ENCODE peak calls at places on chromosomes 16 and 17, in ten cellular contexts. S is progenitor cell of endocrine pancreas, I is cardiac fibroblast, R is body of pancreas, Z is mucosa of descending colon, K is adrenal gland, Q is neural crest cell, U is neural progenitor cell, Y is mammary epithelial cell, G is kidney epithelial cell. M is an unnamed sample.

GRCh38 chr17:32350662-32351418 is 883 bp downstream of the ZNF207 start:
- DNase-seq in Q (no peak), Z (no peak), G (no peak), Y (peak; percentile 63), I (peak; percentile 83), R (peak; percentile 70), U (peak; percentile 50), K (peak; percentile 58), S (no peak), M (no peak)

GRCh38 chr17:69431835-69432234 is 17.3 kb downstream of the MAP2K6 start:
- DNase-seq in Q (no peak), S (no peak), K (no peak), Y (no peak), Z (no peak), G (no peak), I (no peak), U (no peak), R (no peak), M (no peak)

GRCh38 chr17:77462101-77462500 is 321.3 kb downstream of the SEC14L1 start:
- DNase-seq in R (no peak), G (no peak), K (no peak), S (no peak), I (no peak), Z (no peak), Q (no peak), U (no peak), Y (no peak), M (no peak)

GRCh38 chr17:6544011-6544370 is 12.4 kb downstream of the PITPNM3 start:
- DNase-seq in U (no peak), Z (no peak), G (no peak), I (no peak), Q (no peak), Y (no peak), R (no peak), K (no peak), S (no peak), M (no peak)

GRCh38 chr16:15827709-15828343 is 29.0 kb downstream of the MYH11 start:
- DNase-seq in I (no peak), U (no peak), R (no peak), K (no peak), Y (no peak), G (no peak), S (no peak), Q (no peak), Z (no peak), M (no peak)

GRCh38 chr16:61289141-61289540 is 747.1 kb downstream of the CDH8 start:
- DNase-seq in Z (no peak), U (no peak), R (no peak), Q (no peak), G (no peak), I (no peak), S (no peak), Y (no peak), K (no peak), M (no peak)

GRCh38 chr16:49261930-49262329 is 19.7 kb downstream of the CBLN1 start:
- DNase-seq in R (no peak), I (no peak), Q (no peak), S (no peak), K (no peak), G (no peak), U (no peak), Z (no peak), Y (no peak), M (no peak)

GRCh38 chr16:3119286-3119685 is 6.9 kb downstream of the ZNF205 start:
- DNase-seq in Y (no peak), Q (no peak), Z (no peak), R (no peak), K (no peak), U (no peak), I (no peak), G (no peak), S (no peak), M (no peak)

DNA sequence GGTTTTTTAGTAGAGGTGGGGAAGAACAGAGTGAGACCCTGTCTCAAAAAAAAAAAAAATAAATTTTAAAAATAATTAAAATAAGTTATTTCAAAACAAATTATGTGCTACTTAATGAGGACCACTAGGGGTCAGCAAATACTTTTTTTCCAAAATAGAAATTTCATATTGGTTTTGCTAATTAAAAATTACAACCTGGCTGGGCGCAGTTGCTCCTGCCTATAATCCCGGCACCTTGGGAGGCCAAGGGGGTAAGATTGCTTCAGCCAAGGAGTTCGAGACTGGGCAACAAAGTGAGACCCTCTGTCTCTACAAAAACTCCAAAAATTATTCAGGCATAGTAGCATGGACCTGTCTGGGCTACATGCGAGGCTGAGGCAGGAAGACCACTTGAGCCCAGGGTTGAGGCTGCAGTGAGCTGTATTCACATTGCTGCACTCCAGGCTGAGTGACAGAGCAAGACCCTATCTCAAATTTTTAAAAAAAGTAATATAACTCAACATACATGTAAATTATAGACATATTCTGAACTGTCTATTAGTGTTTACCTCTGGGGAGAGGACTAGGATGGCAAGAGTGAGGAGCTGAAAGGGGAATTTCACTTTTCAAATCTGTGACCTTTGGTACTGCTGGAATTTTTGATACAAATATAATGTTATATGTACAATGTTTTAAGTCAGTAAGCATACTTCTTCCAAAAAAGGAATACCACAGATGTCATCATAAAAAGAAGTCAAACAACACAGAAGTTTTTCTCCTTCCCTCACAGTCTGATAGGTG is 8.1 kb downstream of the MEIOB start:
- DNase-seq in K (no peak), Q (no peak), Y (no peak), R (peak; percentile 8), S (no peak), Z (no peak), U (peak; percentile 38), I (peak; percentile 68), G (no peak), M (no peak)
- TF ChIP-seq CTCF in K (peak; percentile 47), Q (peak; percentile 83), Y (peak; percentile 50), R (peak; percentile 68), S (peak; percentile 74), Z (peak; percentile 27), U (peak; percentile 75), I (peak; percentile 45), G (peak; percentile 61), M (peak; percentile 69)

DNA sequence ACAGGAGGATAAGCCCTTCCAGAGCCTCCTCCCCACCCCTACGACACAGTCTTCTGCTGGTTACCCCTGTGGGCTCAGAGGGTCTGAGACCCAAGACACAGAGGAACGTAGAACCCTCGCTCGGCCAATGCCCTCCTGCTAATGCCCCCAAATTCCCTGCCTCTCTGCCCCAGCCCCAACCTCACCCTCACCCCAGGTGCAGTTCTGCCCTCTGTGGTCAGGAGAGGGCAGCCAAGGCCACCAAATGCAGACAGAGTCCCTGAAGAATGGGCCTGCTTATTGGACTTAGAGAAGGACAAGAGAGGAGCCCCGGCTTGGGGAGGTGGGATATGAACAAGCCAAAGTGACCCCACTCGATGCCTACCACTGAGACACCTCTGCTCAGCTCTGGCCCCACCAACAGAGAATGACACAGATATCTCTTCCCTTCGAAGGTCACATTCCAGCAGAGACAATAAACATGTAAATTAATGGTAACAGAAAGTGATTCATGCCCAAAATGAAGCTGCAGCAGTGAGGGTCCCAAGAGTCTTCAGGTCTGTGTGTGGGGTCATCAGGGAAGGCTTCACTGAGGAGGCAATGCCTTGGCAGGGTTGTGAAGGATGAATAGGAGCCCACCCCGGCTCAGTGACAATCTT is 80.9 kb upstream of the CCL1 start:
- DNase-seq in Q (peak; percentile 14), R (no peak), Y (no peak), I (no peak), K (no peak), S (no peak), G (no peak), U (peak; percentile 73), Z (no peak), M (peak; percentile 23)
- TF ChIP-seq CTCF in Q (peak; percentile 47), R (peak; percentile 26), Y (no peak), I (no peak), K (peak; percentile 20), S (peak; percentile 54), G (no peak), U (peak; percentile 70), Z (no peak), M (no peak)

GRCh38 chr17:61309857-61310256 is 89.8 kb upstream of the TBX2 start:
- DNase-seq in K (no peak), Z (no peak), I (peak; percentile 52), R (no peak), U (no peak), Q (no peak), Y (peak; percentile 51), G (peak; percentile 49), S (no peak), M (no peak)

GRCh38 chr17:61313515-61314326 is 85.9 kb upstream of the TBX2 start:
- DNase-seq in Q (no peak), Z (no peak), S (no peak), Y (no peak), G (no peak), R (peak; percentile 14), I (no peak), U (no peak), K (no peak), M (no peak)

GRCh38 chr17:61314368-61315078 is 85.1 kb upstream of the TBX2 start:
- DNase-seq in K (peak; percentile 54), S (no peak), I (peak; percentile 88), R (peak; percentile 41), Z (no peak), U (no peak), Y (peak; percentile 77), G (no peak), Q (no peak), M (no peak)

GRCh38 chr17:61310611-61311010 is 89.0 kb upstream of the TBX2 start:
- DNase-seq in R (no peak), I (no peak), S (no peak), K (no peak), Y (no peak), G (no peak), U (no peak), Z (no peak), Q (no peak), M (no peak)

DNA sequence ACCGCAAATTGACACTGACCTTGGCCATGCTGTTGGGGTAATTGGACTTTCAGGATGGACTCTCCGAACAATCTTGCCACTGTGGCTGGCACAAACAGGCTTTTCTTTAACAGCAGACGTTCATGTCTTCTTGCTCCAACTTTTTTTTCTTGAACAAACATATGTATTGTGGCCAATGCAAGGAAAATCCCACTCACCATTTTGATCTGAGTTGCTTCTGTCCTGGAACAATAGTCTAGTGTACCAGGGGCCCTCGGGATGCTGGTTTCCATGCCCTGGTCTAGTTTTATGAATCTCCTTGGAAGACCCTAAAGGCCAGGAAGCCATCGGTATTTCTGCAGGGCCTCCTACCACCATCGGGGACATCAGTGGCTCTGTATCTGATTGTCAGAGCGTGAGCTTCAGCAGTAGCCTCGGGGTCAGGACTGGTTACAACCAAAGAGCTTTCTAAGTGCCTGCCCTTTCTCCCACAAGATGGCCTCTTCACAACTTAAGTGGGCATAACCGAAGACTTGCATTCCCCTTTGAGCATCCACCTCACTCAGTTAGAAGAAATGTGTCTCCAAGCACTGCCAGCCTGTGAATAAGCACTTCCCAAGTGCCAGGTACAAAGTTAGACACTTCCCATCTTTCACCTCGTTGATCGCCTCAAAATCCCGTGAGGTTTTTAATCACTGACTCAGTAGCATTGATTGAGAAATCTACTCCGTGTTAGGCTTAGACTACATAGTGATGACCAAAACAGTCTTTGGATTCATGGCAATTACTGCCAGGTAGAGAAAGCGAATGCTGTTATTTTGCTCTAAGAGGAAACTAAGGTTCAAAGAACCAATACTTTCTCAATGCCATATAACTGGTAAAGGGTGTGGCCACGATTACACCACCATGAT is 87.0 kb upstream of the TBX2 start:
- DNase-seq in Y (no peak), K (no peak), Q (no peak), U (no peak), I (no peak), G (no peak), R (no peak), Z (no peak), S (no peak), M (no peak)
- TF ChIP-seq CTCF in Y (no peak), K (no peak), Q (no peak), U (no peak), I (no peak), G (no peak), R (no peak), Z (no peak), S (no peak), M (no peak)

GRCh38 chr17:72507370-72507769 is 386.6 kb downstream of the SOX9 start:
- DNase-seq in G (no peak), U (no peak), I (no peak), R (no peak), Y (no peak), S (no peak), Z (no peak), Q (no peak), K (no peak), M (no peak)
- TF ChIP-seq CTCF in G (no peak), U (no peak), I (no peak), R (no peak), Y (no peak), S (no peak), Z (no peak), Q (no peak), K (no peak), M (no peak)